ENCODE peak calls at places on chromosome 21, in six cellular contexts. S is endodermal cell, M is ovary, Z is heart left ventricle, T is spleen, J is adrenal gland. P is an unnamed sample. For H3K36me3, the result is how much of the 10 kb centered on the place peaks cover.

GRCh38 chr21:14259669-14260458 is 43.9 kb downstream of the RBM11 start:
- DNase-seq in S (no peak), M (no peak), J (no peak), Z (no peak), T (no peak), P (no peak)

GRCh38 chr21:37435120-37435519 is 68.5 kb downstream of the DYRK1A start:
- DNase-seq in Z (peak), T (no peak), M (peak), S (peak), J (peak), P (no peak)

GRCh38 chr21:25842925-25843324 is 108.2 kb downstream of the GABPA start:
- DNase-seq in S (no peak), T (no peak), Z (no peak), J (no peak), M (no peak), P (no peak)

GRCh38 chr21:32304998-32305397 is 6.3 kb downstream of the MRAP start:
- DNase-seq in S (no peak), J (no peak), T (no peak), M (no peak), Z (no peak), P (no peak)

GRCh38 chr21:17660862-17661261 is 48.2 kb upstream of the BTG3 start:
- DNase-seq in Z (no peak), T (no peak), S (no peak), J (peak), M (no peak), P (no peak)

GRCh38 chr21:25496825-25497482 is 110.3 kb downstream of the MRPL39 start:
- DNase-seq in T (no peak), M (no peak), Z (no peak), S (no peak), J (no peak), P (no peak)

GRCh38 chr21:41360072-41360821 is 1.6 kb upstream of the MX2 start:
- DNase-seq in J (no peak), S (peak), Z (no peak), T (peak), M (no peak), P (no peak)

GRCh38 chr21:25888711-25889110 is 153.9 kb downstream of the GABPA start:
- DNase-seq in J (no peak), M (no peak), T (no peak), Z (no peak), S (no peak), P (no peak)

GRCh38 chr21:31220567-31220966 is 123.5 kb downstream of the TIAM1 start:
- DNase-seq in M (no peak), J (no peak), S (no peak), Z (no peak), T (no peak), P (no peak)

DNA sequence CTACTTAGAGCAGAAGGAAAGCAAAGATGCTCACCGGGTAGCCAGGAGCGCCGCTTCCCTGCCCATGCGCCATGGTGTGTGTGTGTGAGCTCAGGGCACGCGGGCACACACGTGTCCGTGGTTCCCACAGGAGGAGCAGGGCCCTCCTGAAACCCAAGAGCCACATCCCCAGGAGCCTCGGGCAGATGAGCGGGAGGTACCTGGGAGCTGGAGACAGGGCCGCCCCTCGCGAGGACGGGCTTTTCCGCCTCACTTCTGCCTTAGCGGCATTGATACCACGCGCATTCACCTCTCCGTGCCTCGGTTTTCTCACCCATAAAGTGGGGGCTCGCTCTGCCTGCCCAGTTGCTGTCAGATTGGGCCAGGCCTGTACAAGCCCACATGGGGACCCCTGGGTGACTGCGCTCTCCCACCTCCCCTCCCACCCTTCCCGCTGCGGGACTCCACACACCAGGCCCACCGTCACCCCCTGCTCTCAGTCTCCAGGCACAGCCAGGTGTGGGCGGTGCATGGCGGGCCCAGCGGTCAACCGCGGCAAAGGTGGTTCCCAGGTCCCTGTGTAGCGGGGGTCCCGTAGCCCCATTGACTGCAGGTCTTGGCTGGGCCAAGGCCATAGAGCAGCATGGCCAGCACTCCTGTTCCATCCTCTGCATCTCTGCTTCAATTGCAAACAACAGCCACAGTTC is 66.3 kb downstream of the SIK1 start:
- DNase-seq in S (no peak), M (no peak), T (no peak), J (no peak), Z (no peak), P (peak)
- H3K27ac ChIP-seq in S (no peak), M (no peak), T (peak), J (no peak), Z (peak), P (peak)

DNA sequence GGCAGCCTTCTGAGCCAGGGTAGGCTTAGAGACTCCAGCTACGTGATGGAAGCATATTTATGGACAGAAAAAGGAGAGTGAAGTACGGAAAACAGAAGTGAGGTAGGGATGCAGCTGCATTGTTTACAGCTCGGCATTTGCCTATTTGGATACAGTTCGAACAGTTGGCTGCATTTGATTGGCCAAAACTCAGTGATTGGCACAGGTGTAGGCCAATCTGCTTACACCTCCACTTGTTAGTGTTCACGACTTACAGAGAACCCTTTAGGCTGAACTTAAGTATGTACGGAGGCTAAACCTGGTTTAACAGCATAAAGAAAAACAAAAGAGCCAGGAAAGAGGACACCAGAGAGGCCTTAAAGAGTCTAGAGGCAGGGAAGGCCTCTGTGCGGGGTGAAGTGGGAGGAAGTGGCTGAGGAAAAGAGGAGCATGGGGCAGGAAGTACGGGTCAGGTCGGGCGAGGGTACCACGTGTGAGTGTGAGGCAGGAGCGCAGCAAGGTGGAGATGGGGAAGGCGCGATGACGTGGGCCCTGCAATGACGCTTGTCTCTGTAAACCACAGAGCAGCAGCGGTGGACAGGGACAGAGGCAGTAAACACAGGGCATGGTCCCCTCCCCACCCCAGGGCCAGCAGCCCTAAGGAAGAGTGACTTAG is 32.0 kb downstream of the RSPH1 start:
- DNase-seq in T (peak), Z (no peak), S (peak), J (peak), M (no peak), P (peak)
- H3K4me3 ChIP-seq in T (peak), Z (no peak), S (no peak), J (no peak), M (no peak), P (no peak)

GRCh38 chr21:34791776-34792503 is 123.1 kb downstream of the CLIC6 start:
- DNase-seq in J (no peak), M (no peak), S (no peak), Z (no peak), T (no peak), P (no peak)
- H3K36me3 ChIP-seq in J (under half), M (under half), S (under half), Z (under half), T (under half), P (under half)

DNA sequence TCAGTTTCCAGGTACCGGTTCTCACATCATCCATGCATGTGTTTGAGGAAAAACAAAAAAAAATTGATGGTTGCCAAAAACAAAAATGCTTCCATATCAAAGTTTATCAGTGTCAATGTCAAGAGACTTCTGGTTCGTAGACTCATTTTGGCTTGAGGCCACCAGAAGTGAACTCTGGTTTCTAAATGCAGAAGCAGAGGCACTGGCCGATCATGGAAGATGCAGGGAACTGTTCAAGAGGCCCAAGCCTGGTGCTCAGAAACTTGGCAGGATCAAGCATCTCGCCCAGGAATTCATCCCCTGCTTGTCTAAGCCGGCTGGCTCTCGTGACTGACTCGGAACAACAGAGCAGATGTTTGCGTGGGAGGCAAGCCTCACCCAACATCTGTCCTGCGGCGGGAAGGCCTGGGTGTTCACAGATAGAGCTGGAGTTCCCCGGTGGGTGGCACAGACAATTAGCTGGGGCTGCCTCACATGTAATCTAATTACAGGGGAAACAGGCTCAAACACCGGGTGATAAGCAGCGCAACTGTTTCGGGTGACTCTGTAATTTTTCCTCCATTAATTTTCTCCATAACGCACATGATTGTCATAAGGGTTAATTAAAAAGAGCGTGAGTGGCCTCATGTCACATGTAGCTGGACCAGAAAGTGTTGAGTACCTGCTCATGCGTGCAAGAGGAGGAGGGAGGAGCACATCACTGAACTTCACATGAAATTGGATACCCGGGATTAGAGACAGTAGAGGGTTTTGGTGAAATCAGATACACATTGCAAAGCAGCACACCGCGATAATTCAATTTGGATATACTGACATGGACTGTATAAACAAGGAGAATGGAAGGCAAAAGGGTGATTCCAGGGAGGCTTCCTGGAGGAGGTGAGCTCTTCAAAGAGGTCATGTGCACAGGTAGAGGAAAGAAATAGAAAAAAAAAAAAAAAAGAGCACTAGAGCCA is 180.0 kb downstream of the ETS2 start:
- DNase-seq in J (peak), S (no peak), Z (peak), M (peak), T (no peak), P (peak)
- H3K27ac ChIP-seq in J (peak), S (no peak), Z (peak), M (peak), T (peak), P (peak)

DNA sequence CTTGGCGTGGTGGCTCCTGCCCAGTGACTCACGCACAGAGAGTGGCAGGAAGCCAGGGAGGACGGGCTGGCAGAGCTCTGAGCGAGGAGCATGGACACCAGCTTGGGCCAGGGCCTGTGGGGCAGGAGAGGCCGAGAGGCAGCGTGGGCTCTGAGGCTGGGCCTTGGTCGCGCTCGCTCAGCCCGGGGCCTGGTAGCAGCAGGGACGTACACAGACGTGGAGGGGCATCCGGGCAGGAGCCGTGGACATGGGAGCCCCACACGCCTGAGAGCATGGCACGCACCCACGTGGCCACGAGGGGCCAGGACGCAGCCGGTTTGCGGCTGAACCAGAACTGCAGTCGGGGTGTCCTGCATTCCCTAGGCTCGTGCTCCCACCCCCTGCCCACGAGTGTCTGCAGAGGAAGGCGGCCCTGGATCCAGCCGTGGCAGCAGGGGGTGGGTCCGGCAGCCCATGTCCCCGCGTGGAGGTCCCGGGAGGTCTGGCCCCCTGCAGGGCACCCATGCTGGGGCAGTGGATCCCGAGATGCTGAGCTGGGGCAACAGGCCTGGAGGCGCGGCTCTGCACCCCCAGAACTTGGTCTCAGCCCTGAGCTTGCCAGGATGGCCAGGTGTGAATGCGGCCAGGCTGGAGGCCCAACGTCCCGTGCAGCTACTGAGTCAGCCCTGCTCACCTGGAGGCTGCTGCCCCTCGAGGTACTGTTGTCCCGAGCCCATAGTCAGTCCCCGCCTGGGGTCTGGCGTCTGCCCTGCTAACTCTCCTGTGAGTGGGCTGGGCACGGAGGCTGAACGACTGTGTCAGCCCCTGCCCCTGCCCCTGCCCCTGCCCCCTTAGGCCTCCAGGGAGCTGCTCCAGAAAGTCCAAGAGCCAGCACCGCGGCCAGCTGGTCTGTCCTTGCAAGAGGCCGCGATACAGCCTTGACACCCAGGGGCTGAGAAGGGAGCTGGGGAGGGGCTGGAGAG is 61.6 kb downstream of the SLX9 start:
- DNase-seq in T (peak), M (no peak), J (peak), S (no peak), Z (peak), P (peak)
- H3K4me3 ChIP-seq in T (no peak), M (no peak), J (no peak), S (no peak), Z (no peak), P (no peak)

GRCh38 chr21:33433425-33434114 is 30.4 kb downstream of the IFNGR2 start:
- DNase-seq in M (peak), J (peak), S (no peak), T (no peak), Z (no peak), P (no peak)

GRCh38 chr21:33430858-33431257 is 27.6 kb downstream of the IFNGR2 start:
- DNase-seq in S (no peak), J (no peak), M (no peak), Z (no peak), T (no peak), P (no peak)

GRCh38 chr21:33433001-33433400 is 29.8 kb downstream of the IFNGR2 start:
- DNase-seq in M (peak), T (no peak), J (no peak), Z (no peak), S (no peak), P (no peak)

GRCh38 chr21:33434770-33435360 is 31.7 kb downstream of the IFNGR2 start:
- DNase-seq in J (no peak), T (no peak), M (no peak), S (no peak), Z (no peak), P (no peak)

GRCh38 chr21:33432496-33432895 is 29.3 kb downstream of the IFNGR2 start:
- DNase-seq in S (no peak), Z (no peak), J (no peak), M (no peak), T (no peak), P (no peak)
- H3K36me3 ChIP-seq in S (half or more), Z (half or more), J (under half), M (under half), T (half or more), P (under half)

GRCh38 chr21:45982758-45983731 is 1.5 kb downstream of the COL6A1 start:
- DNase-seq in S (peak), M (peak), J (no peak), T (peak), Z (peak), P (no peak)
- H3K27ac ChIP-seq in S (no peak), M (peak), J (no peak), T (peak), Z (peak), P (peak)

GRCh38 chr21:42527127-42527488 is 13.5 kb downstream of the SLC37A1 start:
- DNase-seq in S (peak), M (no peak), Z (no peak), T (no peak), J (no peak), P (no peak)

GRCh38 chr21:42525676-42526378 is 12.2 kb downstream of the SLC37A1 start:
- DNase-seq in Z (no peak), M (no peak), S (no peak), T (no peak), J (peak), P (no peak)

GRCh38 chr21:42526379-42526727 is 12.7 kb downstream of the SLC37A1 start:
- DNase-seq in S (peak), M (no peak), Z (peak), T (no peak), J (peak), P (no peak)

GRCh38 chr21:42525228-42525604 is 11.6 kb downstream of the SLC37A1 start:
- DNase-seq in Z (no peak), J (peak), S (no peak), T (no peak), M (peak), P (no peak)

DNA sequence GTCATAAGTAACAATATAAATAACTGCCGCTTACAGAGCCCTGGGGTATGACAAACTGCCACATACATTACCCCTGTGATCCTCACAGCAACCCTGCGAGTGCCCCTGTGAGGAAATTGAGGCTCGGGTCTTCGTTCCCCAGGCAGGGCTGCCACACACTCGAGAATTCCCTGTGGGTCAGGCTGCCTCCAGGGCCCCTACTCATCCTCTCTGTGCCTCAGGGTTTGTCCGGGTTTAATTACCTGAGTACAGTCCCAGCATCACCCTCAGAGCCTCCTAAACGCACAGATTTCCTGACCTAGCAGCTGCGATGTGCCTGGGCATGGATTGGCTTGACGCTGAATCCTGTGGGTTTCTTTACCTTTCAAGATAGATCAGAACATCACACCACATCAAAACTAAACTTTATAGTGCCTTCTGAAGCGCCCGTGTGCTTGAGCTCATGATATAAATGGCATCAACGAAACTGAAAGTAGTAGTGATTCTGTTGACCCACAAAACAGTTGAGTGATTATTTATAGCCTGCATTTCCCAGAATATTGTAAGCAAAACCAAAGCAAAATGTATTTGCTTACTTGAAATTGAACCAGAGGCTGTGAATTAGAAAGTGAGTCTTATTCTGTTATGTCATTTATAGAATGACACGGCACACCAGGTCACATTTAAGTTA is 14.0 kb downstream of the SLC37A1 start:
- DNase-seq in T (no peak), Z (no peak), M (no peak), J (peak), S (no peak), P (no peak)
- H3K4me3 ChIP-seq in T (peak), Z (no peak), M (no peak), J (no peak), S (no peak), P (peak)

GRCh38 chr21:44802396-44803153 is 955 bp upstream of the UBE2G2 start:
- DNase-seq in S (peak), Z (no peak), J (no peak), M (no peak), T (no peak), P (no peak)

GRCh38 chr21:44805859-44806258 is 4.2 kb upstream of the UBE2G2 start:
- DNase-seq in J (no peak), M (no peak), S (no peak), T (no peak), Z (no peak), P (no peak)

GRCh38 chr21:44805226-44805625 is 3.6 kb upstream of the UBE2G2 start:
- DNase-seq in M (no peak), J (no peak), Z (no peak), S (no peak), T (no peak), P (no peak)

GRCh38 chr21:44803651-44804050 is 2.0 kb upstream of the UBE2G2 start:
- DNase-seq in M (no peak), J (no peak), Z (no peak), T (no peak), S (no peak), P (no peak)

DNA sequence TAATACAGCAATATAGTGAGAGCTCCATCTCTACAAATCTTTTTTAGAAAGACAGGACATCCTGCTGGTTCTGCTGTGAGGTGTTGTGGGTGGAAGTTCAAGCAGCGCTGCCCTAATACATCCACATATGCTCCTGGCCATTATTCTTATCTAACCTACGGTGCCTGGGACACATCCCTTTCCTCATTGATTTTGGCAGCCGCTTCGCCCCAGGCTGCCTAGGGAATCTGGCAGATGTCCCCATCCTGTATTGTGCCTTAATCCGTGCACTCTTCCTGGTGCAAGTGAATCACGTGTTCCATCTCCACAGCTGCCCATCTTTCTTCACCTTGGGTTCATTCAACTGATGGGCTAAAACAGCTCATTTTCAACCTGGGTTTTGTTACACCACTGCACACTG is 3.1 kb upstream of the UBE2G2 start:
- DNase-seq in S (peak), T (no peak), J (no peak), M (no peak), Z (no peak), P (no peak)
- H3K36me3 ChIP-seq in S (half or more), T (under half), J (under half), M (under half), Z (half or more), P (under half)

GRCh38 chr21:28235169-28235892 is 757.3 kb downstream of the LTN1 start:
- DNase-seq in Z (no peak), J (no peak), S (peak), M (no peak), T (no peak), P (peak)
- H3K27ac ChIP-seq in Z (no peak), J (no peak), S (no peak), M (no peak), T (peak), P (no peak)

P was measured in heart right ventricle.